ENCODE peak calls at places on chromosome 17, in five cellular contexts. X is Panc1, U is GM13977, F is ovary, G is left lung. O is an unnamed sample.

GRCh38 chr17:10603889-10604288 is 53.2 kb downstream of the MYH3 start:
- DNase-seq in X (no peak), U (no peak), F (no peak), G (no peak), O (no peak)

GRCh38 chr17:28807925-28808641 is 34.5 kb downstream of the FAM222B start:
- DNase-seq in X (peak), U (no peak), F (no peak), G (no peak), O (no peak)

GRCh38 chr17:77566566-77566965 is 391.9 kb upstream of the TNRC6C start:
- DNase-seq in X (no peak), U (no peak), F (no peak), G (no peak), O (no peak)

GRCh38 chr17:1861391-1862010 is 31.7 kb downstream of the RPA1 start:
- DNase-seq in X (no peak), U (no peak), F (peak), G (no peak), O (no peak)

GRCh38 chr17:41315204-41315794 is at the start of gene KRTAP17-1:
- DNase-seq in X (no peak), U (no peak), F (no peak), G (peak), O (no peak)

GRCh38 chr17:80783461-80783860 is 208.2 kb upstream of the CHMP6 start:
- DNase-seq in X (no peak), U (no peak), F (no peak), G (no peak), O (no peak)

GRCh38 chr17:53516643-53517042 is 306.1 kb upstream of the KIF2B start:
- DNase-seq in X (no peak), U (no peak), F (no peak), G (no peak), O (no peak)

GRCh38 chr17:58756246-58757161 is 850 bp downstream of the PPM1E start:
- DNase-seq in X (no peak), U (peak), F (peak), G (no peak), O (peak)

DNA sequence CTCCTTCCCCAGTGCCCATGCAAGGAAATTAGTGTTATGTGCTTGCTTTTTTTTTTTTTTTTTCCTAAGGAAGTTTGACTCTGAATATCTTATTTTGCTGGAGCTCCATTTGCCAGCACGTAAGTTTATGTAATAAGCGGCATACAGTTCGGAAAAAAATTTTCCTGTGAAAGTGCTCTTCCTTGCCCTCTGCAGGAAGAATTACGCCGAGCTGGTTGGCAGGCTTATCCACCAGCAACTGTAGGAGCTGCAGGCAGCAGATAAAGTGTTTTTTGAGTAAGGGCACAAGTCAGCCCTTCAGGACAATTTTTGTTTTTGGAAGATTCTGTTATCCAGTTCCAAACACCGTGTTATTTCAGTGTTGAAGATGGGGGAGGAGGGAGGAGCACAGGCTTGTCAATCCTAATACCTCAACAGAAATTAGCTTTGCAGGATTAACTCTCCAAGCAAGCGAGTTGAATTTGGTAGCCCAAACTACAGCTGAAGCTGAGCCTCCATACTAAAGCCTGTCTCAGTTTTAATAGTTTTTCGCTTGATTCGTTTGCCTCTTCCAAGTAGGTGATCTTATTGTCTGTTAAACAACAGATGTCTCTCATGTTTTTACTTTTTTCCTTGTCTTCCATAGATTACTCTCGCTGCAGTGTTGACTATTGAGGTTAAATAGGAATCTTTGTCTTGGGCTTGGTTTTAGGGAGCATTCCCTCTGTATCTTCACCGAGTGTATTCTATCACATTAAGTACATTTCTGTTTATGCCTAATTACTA is 1.1 kb downstream of the SPECC1 start:
- DNase-seq in X (peak), U (no peak), F (peak), G (no peak), O (peak)
- TF ChIP-seq CTCF in X (peak), U (no peak), F (no peak), G (no peak), O (no peak)

GRCh38 chr17:75505152-75505409 is 10.3 kb downstream of the CASKIN2 start:
- DNase-seq in X (no peak), U (no peak), F (no peak), G (no peak), O (no peak)

GRCh38 chr17:75503976-75504346 is 11.4 kb downstream of the CASKIN2 start:
- DNase-seq in X (no peak), U (no peak), F (no peak), G (no peak), O (no peak)

GRCh38 chr17:75503337-75503950 is 11.9 kb downstream of the CASKIN2 start:
- DNase-seq in X (no peak), U (no peak), F (no peak), G (peak), O (no peak)

GRCh38 chr17:75505640-75506039 is 9.7 kb downstream of the CASKIN2 start:
- DNase-seq in X (no peak), U (no peak), F (no peak), G (no peak), O (no peak)

DNA sequence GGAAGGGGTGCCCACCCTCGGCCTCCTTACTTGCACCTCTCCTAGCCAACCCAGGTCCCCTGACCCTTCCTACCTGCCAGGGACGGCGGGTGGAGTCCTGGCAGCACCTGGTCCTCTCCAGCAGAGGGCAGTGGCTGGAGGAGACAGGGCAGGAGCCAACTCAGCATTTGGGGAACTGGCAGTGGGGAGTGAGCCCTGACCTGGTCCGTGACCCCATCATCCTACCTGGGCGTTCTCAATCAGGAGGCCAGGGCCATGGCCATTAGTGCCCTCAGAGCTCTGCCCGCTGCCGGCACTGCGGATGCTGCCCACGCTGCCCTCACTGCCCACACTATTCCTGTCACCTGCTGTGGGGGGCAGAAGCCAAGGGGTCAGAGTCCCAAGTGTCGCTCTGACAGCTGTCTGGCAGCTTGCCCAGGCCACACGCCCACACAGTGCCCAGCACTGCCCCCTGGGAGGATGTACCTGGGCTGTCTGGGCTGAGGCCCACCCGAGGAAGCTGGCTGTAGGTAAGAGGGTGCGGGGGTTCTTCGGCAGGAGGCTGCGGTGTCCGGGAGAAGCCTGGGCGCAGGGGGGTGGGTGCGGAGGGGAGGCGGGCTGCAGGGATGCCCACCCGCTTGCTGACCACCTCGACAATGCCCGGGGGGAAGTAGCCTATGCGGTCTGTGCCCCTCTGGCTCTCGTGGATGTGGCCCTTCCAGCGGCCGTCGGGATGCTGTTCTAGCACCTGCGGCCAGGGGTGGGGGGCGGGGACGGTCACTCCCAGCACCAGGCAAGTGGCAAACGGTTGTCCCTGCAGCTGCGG is 10.8 kb downstream of the CASKIN2 start:
- DNase-seq in X (no peak), U (peak), F (no peak), G (peak), O (peak)
- TF ChIP-seq CTCF in X (peak), U (peak), F (no peak), G (peak), O (peak)

GRCh38 chr17:71234349-71234748 is 886.5 kb upstream of the SOX9 start:
- DNase-seq in X (no peak), U (no peak), F (no peak), G (no peak), O (no peak)

GRCh38 chr17:71232801-71233559 is 887.8 kb upstream of the SOX9 start:
- DNase-seq in X (no peak), U (no peak), F (no peak), G (no peak), O (no peak)

DNA sequence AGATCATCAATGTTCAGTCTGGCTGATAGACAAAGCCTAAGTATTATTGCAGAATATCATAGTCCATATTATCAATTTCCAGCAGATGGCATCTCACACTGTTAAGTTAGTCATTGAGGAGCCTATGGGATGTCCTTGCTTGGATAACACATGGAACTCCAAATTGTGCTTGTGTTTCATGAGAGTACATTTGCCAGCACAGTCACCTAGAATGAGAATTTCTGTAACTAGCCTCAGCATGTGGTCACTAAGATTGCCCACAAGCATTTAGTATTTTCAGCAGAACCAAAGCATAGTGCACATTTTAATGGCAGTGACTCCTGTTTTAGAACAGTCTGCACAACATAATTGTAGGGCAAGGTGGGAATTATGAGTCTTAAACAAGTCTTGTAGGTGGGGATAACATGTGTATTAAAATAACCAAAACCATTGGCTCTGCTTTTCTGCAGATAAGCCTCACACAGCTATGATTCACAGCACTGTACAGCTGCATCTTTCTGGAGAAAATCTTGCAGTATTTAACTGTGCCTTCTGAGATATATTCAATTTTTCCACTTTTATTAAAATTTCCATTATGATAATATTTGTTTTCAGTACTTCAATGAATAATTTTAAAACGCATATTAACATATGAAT is 882.8 kb upstream of the SOX9 start:
- DNase-seq in X (peak), U (no peak), F (no peak), G (no peak), O (no peak)
- TF ChIP-seq CTCF in X (peak), U (no peak), F (no peak), G (no peak), O (no peak)

GRCh38 chr17:82050152-82050760 is 1.4 kb downstream of the RFNG start:
- DNase-seq in X (no peak), U (no peak), F (no peak), G (peak), O (no peak)
- TF ChIP-seq CTCF in X (no peak), U (no peak), F (no peak), G (no peak), O (no peak)

DNA sequence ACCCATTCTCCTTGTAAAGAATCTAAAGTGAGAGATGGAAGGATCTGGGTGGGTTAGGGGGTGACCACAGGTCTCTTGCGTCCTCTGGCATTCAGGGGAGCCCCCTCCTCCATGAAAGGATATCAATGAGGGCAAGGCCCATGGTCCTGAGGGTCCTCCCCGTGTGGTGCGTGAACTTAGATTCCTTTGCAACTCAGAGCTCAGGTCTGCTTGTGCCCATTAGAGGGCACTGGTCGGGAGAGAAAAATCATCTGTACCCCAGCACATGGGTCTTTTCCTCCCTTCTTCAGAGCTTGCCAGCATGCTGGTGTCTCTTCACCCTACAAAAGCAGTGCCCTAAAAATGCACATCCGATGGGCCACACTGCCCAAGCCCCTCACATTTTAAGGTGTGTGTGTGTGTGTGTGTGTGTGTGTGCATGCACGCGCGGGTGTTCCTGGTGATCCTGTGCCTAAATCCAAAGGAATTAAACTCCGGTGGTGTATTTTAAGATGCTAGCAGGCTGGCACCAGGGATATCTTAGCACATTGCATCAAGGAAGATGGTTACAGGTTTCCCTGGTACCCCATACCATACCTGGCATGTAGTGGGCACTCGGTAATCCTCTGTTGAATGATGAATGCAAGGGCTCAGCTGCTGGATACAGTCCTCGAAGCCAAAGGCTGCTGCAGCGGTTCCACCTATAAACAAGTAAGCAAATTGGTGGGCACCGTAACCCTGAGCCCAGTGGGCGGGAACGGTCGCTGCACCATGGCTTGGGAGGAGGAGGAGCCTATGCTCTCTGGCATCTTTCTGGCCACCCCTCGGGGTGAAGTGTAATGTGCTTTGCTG is 4.7 kb downstream of the C1QTNF1 start:
- DNase-seq in X (no peak), U (no peak), F (peak), G (no peak), O (no peak)
- TF ChIP-seq CTCF in X (no peak), U (no peak), F (no peak), G (no peak), O (no peak)

GRCh38 chr17:40015998-40016691 is 905 bp downstream of the CSF3 start:
- DNase-seq in X (no peak), U (no peak), F (peak), G (peak), O (no peak)

GRCh38 chr17:40017422-40018080 is 2.3 kb downstream of the CSF3 start:
- DNase-seq in X (no peak), U (no peak), F (peak), G (peak), O (no peak)

GRCh38 chr17:40015005-40015997 is at the start of gene CSF3:
- DNase-seq in X (no peak), U (no peak), F (peak), G (peak), O (no peak)

GRCh38 chr17:40018211-40019121 is 3.2 kb downstream of the CSF3 start:
- DNase-seq in X (no peak), U (no peak), F (peak), G (peak), O (no peak)

GRCh38 chr17:40016692-40017000 is 1.4 kb downstream of the CSF3 start:
- DNase-seq in X (no peak), U (no peak), F (peak), G (peak), O (no peak)
- TF ChIP-seq CTCF in X (no peak), U (no peak), F (no peak), G (no peak), O (no peak)

DNA sequence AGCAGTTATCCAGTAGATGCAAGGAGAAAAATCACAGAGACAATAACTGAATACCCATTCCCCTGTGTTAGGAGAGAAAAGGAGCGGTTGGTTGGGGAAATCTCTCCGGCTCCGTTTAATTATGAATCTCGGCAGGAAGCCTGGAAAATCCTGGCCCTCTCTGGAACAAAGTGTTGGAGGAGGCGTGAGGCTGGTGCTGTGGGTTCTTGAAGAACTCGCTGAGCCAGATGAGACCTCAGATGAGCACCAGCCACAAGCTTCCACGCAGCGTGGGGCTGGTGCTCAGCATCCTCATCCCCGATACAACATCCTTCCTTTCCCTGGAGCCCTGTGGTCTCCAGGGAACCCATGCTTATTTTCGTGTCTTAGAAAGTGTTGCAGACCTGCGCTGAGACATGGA is 39.7 kb downstream of the CACNG4 start:
- DNase-seq in X (no peak), U (no peak), F (no peak), G (no peak), O (no peak)
- TF ChIP-seq CTCF in X (no peak), U (no peak), F (no peak), G (no peak), O (no peak)